ENCODE peak calls at places on chromosome 4, in eight cellular contexts. G is SHP77; X is anterior cingulate cortex; R is heart left ventricle; Z is posterior cingulate gyrus; Q is NCI-H345; V is right lobe of liver; T is effector memory CD4-positive, alpha-beta T cell. W is an unnamed sample.
A peak's percentile ranks its signal among the peaks of the same experiment; 100 is the strongest.

GRCh38 chr4:115332078-115332477 is 218.7 kb upstream of the NDST4 start:
- DNase-seq in Z (no peak), V (no peak), Q (no peak), G (no peak), R (no peak), T (no peak), X (no peak), W (no peak)

GRCh38 chr4:8580321-8581093 is at the start of gene GPR78:
- DNase-seq in T (no peak), Z (no peak), R (peak; percentile 55), Q (peak; percentile 16), X (no peak), G (no peak), V (peak; percentile 41), W (peak; percentile 52)

GRCh38 chr4:101594588-101594987 is 195.9 kb upstream of the BANK1 start:
- DNase-seq in T (no peak), R (no peak), G (no peak), V (no peak), Z (no peak), Q (no peak), X (no peak), W (no peak)

GRCh38 chr4:34183916-34184315 is 2060.4 kb downstream of the ARAP2 start:
- DNase-seq in Q (no peak), V (no peak), T (no peak), G (no peak), X (no peak), Z (no peak), R (no peak), W (no peak)

GRCh38 chr4:158722291-158722916 is 792 bp downstream of the PPID start:
- DNase-seq in R (no peak), X (no peak), Q (peak; percentile 20), T (no peak), Z (no peak), G (no peak), V (no peak), W (no peak)

GRCh38 chr4:142353149-142353738 is 492.9 kb downstream of the INPP4B start:
- DNase-seq in X (no peak), T (no peak), V (no peak), Q (peak; percentile 9), R (no peak), Z (no peak), G (no peak), W (no peak)

GRCh38 chr4:21830272-21830671 is 118.3 kb downstream of the KCNIP4 start:
- DNase-seq in T (no peak), G (no peak), V (no peak), Z (no peak), R (no peak), X (no peak), Q (no peak), W (no peak)

GRCh38 chr4:153038493-153039311 is 102.6 kb downstream of the FHDC1 start:
- DNase-seq in T (no peak), V (no peak), Z (no peak), X (no peak), G (peak; percentile 61), R (no peak), Q (peak; percentile 79), W (no peak)